ENCODE peak calls at places on chromosomes 3 and 15, in six cellular contexts. Y is HCT116, G is SK-N-SH, U is Karpas-422, Z is MM.1S, M is PC-3. O is an unnamed sample. For H3K9me2, the result is how much of the 10 kb centered on the place peaks cover.

GRCh38 chr3:192091831-192092230 is 630.9 kb downstream of the PYDC2 start:
- DNase-seq in Y (no peak), Z (no peak), M (peak), G (no peak), U (no peak), O (no peak)

GRCh38 chr3:133644768-133645167 is 17.0 kb downstream of the TOPBP1 start:
- DNase-seq in Y (no peak), M (peak), G (no peak), U (no peak), Z (no peak), O (peak)

GRCh38 chr15:27679621-27680521 is 419.2 kb downstream of the OCA2 start:
- DNase-seq in Z (no peak), M (no peak), U (no peak), Y (no peak), G (peak), O (peak)

GRCh38 chr15:29538110-29538509 is 268.5 kb upstream of the NSMCE3 start:
- DNase-seq in U (no peak), G (no peak), Y (no peak), Z (no peak), M (no peak), O (no peak)

GRCh38 chr15:92797168-92798052 is 102.7 kb upstream of the CHD2 start:
- DNase-seq in G (peak), M (peak), Y (peak), Z (peak), U (peak), O (peak)

GRCh38 chr3:180631317-180631716 is 29.4 kb downstream of the TTC14 start:
- DNase-seq in M (no peak), Y (no peak), G (no peak), Z (no peak), U (no peak), O (peak)

GRCh38 chr3:107683447-107683846 is 160.7 kb downstream of the BBX start:
- DNase-seq in Z (no peak), G (no peak), Y (no peak), U (no peak), M (no peak), O (peak)

GRCh38 chr15:51765751-51766150 is 14.4 kb downstream of the TMOD2 start:
- DNase-seq in Y (no peak), Z (no peak), M (no peak), U (no peak), G (no peak), O (no peak)

GRCh38 chr3:23873941-23874340 is 42.8 kb downstream of the NKIRAS1 start:
- DNase-seq in M (no peak), G (no peak), Y (no peak), Z (no peak), U (no peak), O (peak)

GRCh38 chr15:66078196-66078928 is 175.2 kb downstream of the MEGF11 start:
- DNase-seq in U (peak), G (no peak), Z (no peak), M (no peak), Y (no peak), O (no peak)

GRCh38 chr15:27418729-27419128 is 447.7 kb downstream of the GABRG3 start:
- DNase-seq in G (peak), U (no peak), M (no peak), Z (peak), Y (no peak), O (peak)

GRCh38 chr15:41936649-41937567 is 35.4 kb downstream of the EHD4 start:
- DNase-seq in M (no peak), Z (no peak), Y (no peak), G (no peak), U (no peak), O (peak)

GRCh38 chr3:138450704-138451424 is 16.4 kb downstream of the ESYT3 start:
- DNase-seq in M (no peak), Y (no peak), G (no peak), Z (no peak), U (no peak), O (no peak)

GRCh38 chr15:77713281-77713680 is 80.6 kb upstream of the LINGO1 start:
- DNase-seq in Y (no peak), M (no peak), Z (no peak), U (no peak), G (no peak), O (no peak)

GRCh38 chr3:64623125-64623524 is 64.7 kb downstream of the ADAMTS9 start:
- DNase-seq in Y (no peak), G (no peak), U (no peak), Z (no peak), M (no peak), O (no peak)

GRCh38 chr3:144444546-144444945 is 472.9 kb downstream of the DIPK2A start:
- DNase-seq in M (no peak), Y (no peak), G (no peak), Z (no peak), U (no peak), O (no peak)

GRCh38 chr15:67166280-67167009 is 88.0 kb downstream of the AAGAB start:
- DNase-seq in U (no peak), M (no peak), G (no peak), Z (no peak), Y (no peak), O (no peak)

GRCh38 chr15:42368096-42368495 is 8.8 kb downstream of the CAPN3 start:
- DNase-seq in M (no peak), Z (no peak), U (no peak), G (no peak), Y (no peak), O (peak)

GRCh38 chr3:68535782-68536181 is 396.6 kb downstream of the TAFA4 start:
- DNase-seq in G (no peak), Z (no peak), U (no peak), M (no peak), Y (no peak), O (no peak)

GRCh38 chr3:69604735-69605435 is 134.4 kb upstream of the MITF start:
- DNase-seq in M (no peak), U (no peak), G (no peak), Y (no peak), Z (no peak), O (no peak)

GRCh38 chr15:75720787-75721461 is 8.3 kb upstream of the CSPG4 start:
- DNase-seq in G (peak), Y (peak), U (peak), Z (no peak), M (peak), O (peak)

GRCh38 chr15:63234479-63234878 is 42.9 kb upstream of the APH1B start:
- DNase-seq in U (no peak), Y (no peak), G (no peak), M (peak), Z (no peak), O (peak)

GRCh38 chr3:87305517-87305916 is 29.1 kb upstream of the POU1F1 start:
- DNase-seq in Y (no peak), Z (no peak), M (no peak), G (no peak), U (no peak), O (no peak)

GRCh38 chr3:194333981-194334320 is 17.2 kb downstream of the CPN2 start:
- DNase-seq in G (no peak), U (no peak), Z (no peak), M (no peak), Y (no peak), O (peak)
- H3K4me3 ChIP-seq in G (peak), U (no peak), Z (peak), M (peak), Y (peak), O (peak)

GRCh38 chr3:78360849-78361248 is 1321.0 kb downstream of the ROBO2 start:
- DNase-seq in M (no peak), Z (no peak), U (no peak), G (no peak), Y (no peak), O (no peak)
- H3K9me2 ChIP-seq in M (under half), Z (under half), U (under half), G (under half), Y (under half), O (under half)

DNA sequence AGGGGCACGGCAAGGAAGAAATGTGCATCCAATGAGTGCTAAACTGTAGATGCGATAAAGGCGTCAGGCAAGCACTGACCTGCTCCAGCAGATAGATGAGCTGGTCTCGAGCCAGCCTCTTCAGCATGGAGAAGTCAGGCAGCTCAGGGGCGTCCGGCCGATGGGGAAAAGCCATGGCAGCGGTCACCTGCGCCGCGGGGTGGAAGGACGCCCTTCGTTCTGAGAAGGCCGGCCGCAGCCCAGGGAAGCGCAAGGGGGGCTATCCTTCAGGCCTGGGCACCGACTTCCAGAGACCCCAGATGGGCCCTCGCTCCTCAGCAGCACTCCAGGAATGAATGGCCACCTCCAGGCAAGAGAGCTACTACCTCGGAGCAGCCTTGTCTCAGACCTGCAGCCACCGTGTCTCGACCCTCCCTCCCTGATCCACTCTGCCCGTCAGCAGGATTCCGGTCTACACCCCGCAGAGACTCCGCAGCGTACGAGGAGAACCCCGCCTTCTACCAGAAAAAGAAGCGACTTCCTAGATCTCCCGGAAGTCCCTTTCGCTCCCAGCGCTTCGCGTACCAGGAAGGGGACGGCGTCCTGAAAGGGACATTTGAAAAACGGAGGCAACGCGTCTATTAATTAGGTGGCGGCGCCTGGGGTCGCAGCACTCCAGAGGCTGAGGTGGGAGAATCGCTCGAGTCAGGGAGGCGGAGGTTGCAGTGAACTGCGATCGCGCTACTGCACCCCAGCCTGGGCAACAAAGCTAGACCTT is at the start of gene VPS33B:
- DNase-seq in G (peak), M (peak), Y (peak), Z (peak), U (peak), O (peak)
- H3K9ac ChIP-seq in G (peak), M (peak), Y (peak), Z (peak), U (peak), O (peak)

DNA sequence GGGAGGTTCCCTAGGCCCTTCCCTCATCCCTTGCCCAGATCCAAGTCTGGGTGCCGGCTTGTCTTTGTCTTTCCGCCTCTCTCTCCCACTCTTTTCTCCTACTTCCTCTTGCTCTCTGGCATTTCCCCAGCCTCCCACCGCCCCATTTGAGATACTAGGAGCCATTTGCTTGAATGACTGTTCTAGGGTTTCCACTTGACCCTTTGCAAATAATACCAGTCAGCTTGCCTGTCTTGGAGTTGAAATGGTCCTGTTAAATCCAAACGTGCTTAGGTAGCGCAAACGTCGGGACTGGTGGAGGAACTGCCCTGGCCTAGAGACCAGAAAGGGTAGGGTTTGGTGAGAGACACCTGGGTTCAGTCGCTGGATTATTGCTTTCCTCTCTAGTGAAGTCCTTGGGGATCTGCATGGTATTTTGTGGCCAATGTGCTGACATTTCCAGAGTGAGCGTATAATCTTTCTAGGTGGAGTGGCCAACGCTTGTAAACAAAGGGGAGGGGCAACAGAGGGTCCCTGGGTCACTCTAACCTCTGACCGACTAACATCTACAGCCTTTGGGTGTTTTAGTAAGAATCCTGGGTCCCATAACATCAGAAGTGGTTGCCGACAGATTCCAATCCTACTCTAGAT is 10.7 kb downstream of the ZIC1 start:
- DNase-seq in Y (no peak), G (no peak), U (no peak), Z (no peak), M (no peak), O (no peak)
- H3K4me3 ChIP-seq in Y (no peak), G (no peak), U (no peak), Z (no peak), M (no peak), O (no peak)

GRCh38 chr3:16788440-16789057 is 96.2 kb upstream of the PLCL2 start:
- DNase-seq in Z (no peak), G (no peak), M (no peak), U (no peak), Y (no peak), O (no peak)
- H3K9me2 ChIP-seq in Z (under half), G (under half), M (under half), U (under half), Y (under half), O (under half)

GRCh38 chr3:15796771-15797599 is 794 bp downstream of the ANKRD28 start:
- DNase-seq in Z (peak), M (peak), U (peak), Y (peak), G (peak), O (peak)

GRCh38 chr3:15796331-15796730 is 1.4 kb downstream of the ANKRD28 start:
- DNase-seq in M (no peak), G (no peak), Z (no peak), Y (no peak), U (peak), O (no peak)

GRCh38 chr3:15798533-15799245 is 910 bp upstream of the ANKRD28 start:
- DNase-seq in Y (no peak), U (no peak), M (no peak), Z (no peak), G (no peak), O (no peak)

GRCh38 chr3:15795563-15796308 is 2.0 kb downstream of the ANKRD28 start:
- DNase-seq in Y (no peak), M (peak), Z (peak), G (no peak), U (peak), O (peak)

DNA sequence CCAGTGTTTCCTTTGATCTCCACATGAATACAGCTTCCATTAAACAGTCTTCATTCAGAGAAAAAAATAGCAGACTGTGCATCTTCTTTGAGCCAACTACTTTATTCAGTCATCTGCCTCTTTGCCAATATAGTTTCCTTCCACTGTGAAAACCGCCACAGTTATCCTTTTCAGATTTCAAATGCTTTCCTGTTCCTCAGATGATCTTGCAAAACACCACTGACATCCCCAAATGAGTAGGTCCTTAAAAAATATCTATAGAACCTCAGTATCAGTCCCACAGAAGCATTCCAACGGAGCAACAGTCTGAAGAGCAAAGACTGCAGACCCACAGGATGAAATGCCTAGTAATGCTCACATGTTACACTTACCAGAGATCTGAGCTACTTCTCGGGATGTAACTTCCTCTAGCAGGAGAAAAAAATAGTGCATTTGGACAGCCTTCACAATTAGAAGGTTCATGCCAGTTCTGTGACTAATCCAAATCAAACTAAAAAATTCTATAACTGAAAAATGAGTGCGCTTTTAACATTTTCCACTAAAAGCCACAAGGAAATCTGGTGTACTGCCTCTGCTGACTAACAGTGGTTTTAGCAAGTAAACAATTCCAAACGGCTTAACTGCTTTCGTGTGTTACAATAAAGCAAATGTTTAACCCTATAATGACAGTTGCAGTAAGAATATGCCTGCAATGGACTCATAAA is at the start of gene ANKRD28:
- DNase-seq in M (peak), G (peak), U (peak), Z (peak), Y (peak), O (peak)
- H3K9ac ChIP-seq in M (peak), G (peak), U (peak), Z (peak), Y (peak), O (peak)

GRCh38 chr3:62319570-62320243 is 53.6 kb downstream of the FEZF2 start:
- DNase-seq in Z (no peak), Y (no peak), U (no peak), M (peak), G (no peak), O (no peak)
- H3K4me3 ChIP-seq in Z (no peak), Y (no peak), U (no peak), M (peak), G (peak), O (peak)

GRCh38 chr3:41162981-41163380 is 36.3 kb upstream of the CTNNB1 start:
- DNase-seq in Z (no peak), G (no peak), Y (no peak), M (no peak), U (no peak), O (no peak)
- H3K9me2 ChIP-seq in Z (under half), G (under half), Y (under half), M (under half), U (under half), O (under half)